ENCODE peak calls at places on chromosomes 16 and 17, in four cellular contexts. A is esophagus squamous epithelium; G is CD8-positive, alpha-beta T cell; T is stomach. W is an unnamed sample.

GRCh38 chr17:37818689-37819088 is 73.8 kb upstream of the HNF1B start:
- DNase-seq in A (no peak), G (no peak), T (peak), W (no peak)

GRCh38 chr17:50155115-50155819 is 4.8 kb upstream of the PPP1R9B start:
- DNase-seq in G (no peak), A (no peak), T (no peak), W (peak)

GRCh38 chr16:22077700-22078313 is 14.5 kb upstream of the VWA3A start:
- DNase-seq in G (peak), A (no peak), T (peak), W (peak)

GRCh38 chr16:3065069-3065741 is at the start of gene IL32:
- DNase-seq in A (no peak), T (peak), G (no peak), W (peak)

GRCh38 chr16:11007714-11008240 is 63.4 kb downstream of the CLEC16A start:
- DNase-seq in T (no peak), A (no peak), G (no peak), W (no peak)

GRCh38 chr17:27532269-27533067 is 76.2 kb downstream of the KSR1 start:
- DNase-seq in G (no peak), A (no peak), T (peak), W (no peak)

GRCh38 chr16:56199164-56199563 is 7.9 kb downstream of the GNAO1 start:
- DNase-seq in G (no peak), T (no peak), A (no peak), W (no peak)

GRCh38 chr17:42814633-42815399 is 9.3 kb downstream of the BECN1 start:
- DNase-seq in T (no peak), G (no peak), A (no peak), W (no peak)

GRCh38 chr17:77889866-77890760 is 68.4 kb upstream of the TNRC6C start:
- DNase-seq in G (no peak), T (no peak), A (no peak), W (peak)

GRCh38 chr17:35051183-35051578 is 12.3 kb downstream of the RFFL start:
- DNase-seq in A (no peak), T (no peak), G (no peak), W (no peak)

GRCh38 chr16:27374794-27375499 is 27.0 kb upstream of the IL21R start:
- DNase-seq in T (peak), G (no peak), A (no peak), W (peak)

GRCh38 chr17:50425682-50426471 is at the start of gene ACSF2:
- DNase-seq in A (peak), T (peak), G (peak), W (peak)

GRCh38 chr16:75317101-75317522 is 65.7 kb upstream of the BCAR1 start:
- DNase-seq in T (no peak), G (no peak), A (no peak), W (no peak)

GRCh38 chr17:35236821-35237220 is 6.1 kb upstream of the SLFN5 start:
- DNase-seq in T (no peak), G (no peak), A (no peak), W (no peak)

GRCh38 chr17:5630434-5630833 is 46.1 kb upstream of the NLRP1 start:
- DNase-seq in G (no peak), T (no peak), A (no peak), W (no peak)

GRCh38 chr16:70688266-70688742 is 2.5 kb upstream of the MTSS2 start:
- DNase-seq in G (no peak), T (peak), A (no peak), W (no peak)

GRCh38 chr16:46638947-46639925 is 18.1 kb upstream of the SHCBP1 start:
- DNase-seq in A (no peak), T (no peak), G (no peak), W (no peak)

GRCh38 chr16:57999971-58000705 is at the start of gene ZNF319:
- DNase-seq in A (no peak), T (no peak), G (no peak), W (no peak)

GRCh38 chr17:67139784-67140665 is 95.7 kb downstream of the CACNG1 start:
- DNase-seq in A (no peak), T (no peak), G (no peak), W (no peak)

GRCh38 chr16:21626659-21627277 is 25.6 kb downstream of the IGSF6 start:
- DNase-seq in T (no peak), A (no peak), G (no peak), W (no peak)

GRCh38 chr17:63538693-63539595 is 11.3 kb upstream of the DCAF7 start:
- DNase-seq in A (no peak), T (no peak), G (no peak), W (no peak)

GRCh38 chr17:63827801-63828221 is 348 bp upstream of the FTSJ3 start:
- DNase-seq in A (no peak), T (no peak), G (no peak), W (no peak)

GRCh38 chr16:505479-506245 is 21.9 kb upstream of the CAPN15 start:
- DNase-seq in G (no peak), T (no peak), A (no peak), W (no peak)

GRCh38 chr17:64103751-64104364 is 26.1 kb downstream of the ERN1 start:
- DNase-seq in G (no peak), T (no peak), A (no peak), W (no peak)

GRCh38 chr17:28612531-28612930 is 1.5 kb downstream of the RSKR start:
- DNase-seq in A (no peak), T (no peak), G (no peak), W (no peak)

GRCh38 chr17:2101448-2102257 is 46.8 kb downstream of the HIC1 start:
- DNase-seq in G (no peak), T (peak), A (no peak), W (peak)

GRCh38 chr17:42618442-42619150 is 9.1 kb downstream of the TUBG1 start:
- DNase-seq in G (no peak), A (no peak), T (peak), W (peak)

GRCh38 chr17:41186872-41187271 is 2.2 kb upstream of the KRTAP4-1 start:
- DNase-seq in G (no peak), A (no peak), T (no peak), W (no peak)

GRCh38 chr17:17164156-17164555 is 42.0 kb downstream of the PLD6 start:
- DNase-seq in A (no peak), G (no peak), T (no peak), W (no peak)

GRCh38 chr17:80805032-80805751 is 186.4 kb upstream of the CHMP6 start:
- DNase-seq in A (no peak), G (no peak), T (no peak), W (no peak)

GRCh38 chr16:30430428-30430970 is 669 bp upstream of the DCTPP1 start:
- DNase-seq in G (no peak), A (no peak), T (no peak), W (peak)
- TF ChIP-seq CTCF in G (peak), A (no peak), T (peak), W (peak)

GRCh38 chr16:84340305-84341040 is 27.9 kb upstream of the ATP2C2 start:
- DNase-seq in G (no peak), T (no peak), A (no peak), W (no peak)
- H3K27ac ChIP-seq in G (no peak), T (no peak), A (no peak), W (no peak)

GRCh38 chr17:76136276-76137025 is 4.6 kb downstream of the FOXJ1 start:
- DNase-seq in A (no peak), G (no peak), T (no peak), W (no peak)
- TF ChIP-seq CTCF in A (no peak), G (no peak), T (no peak), W (no peak)

DNA sequence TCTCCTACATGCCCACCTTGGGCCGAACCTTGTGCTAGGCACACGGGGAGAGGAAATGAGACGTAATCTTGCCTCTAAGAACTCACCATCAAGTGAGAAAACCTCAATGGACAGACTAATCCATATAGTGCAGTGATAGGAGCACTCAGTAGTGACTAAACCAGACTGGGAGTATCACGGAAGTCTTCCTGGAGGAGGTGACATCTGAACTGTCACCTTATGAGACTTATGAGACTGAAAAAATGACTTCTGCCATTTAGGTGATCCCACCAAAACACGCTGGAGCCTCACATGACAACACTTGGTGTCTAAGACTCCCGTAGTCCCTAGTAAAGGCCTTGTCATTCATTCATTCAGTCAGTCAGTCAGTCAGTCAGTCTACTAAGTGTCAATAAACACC is 27.3 kb upstream of the MRTFB start:
- DNase-seq in T (no peak), A (no peak), G (no peak), W (no peak)
- H3K27ac ChIP-seq in T (peak), A (peak), G (no peak), W (peak)

GRCh38 chr16:20344630-20345029 is 7.9 kb downstream of the UMOD start:
- DNase-seq in A (no peak), T (no peak), G (no peak), W (no peak)

GRCh38 chr16:20349615-20350014 is 2.9 kb downstream of the UMOD start:
- DNase-seq in T (no peak), A (no peak), G (no peak), W (no peak)

GRCh38 chr16:20352615-20353014 is at the start of gene UMOD:
- DNase-seq in A (no peak), T (no peak), G (no peak), W (no peak)

GRCh38 chr16:20347666-20348364 is 4.7 kb downstream of the UMOD start:
- DNase-seq in G (no peak), T (no peak), A (no peak), W (no peak)

DNA sequence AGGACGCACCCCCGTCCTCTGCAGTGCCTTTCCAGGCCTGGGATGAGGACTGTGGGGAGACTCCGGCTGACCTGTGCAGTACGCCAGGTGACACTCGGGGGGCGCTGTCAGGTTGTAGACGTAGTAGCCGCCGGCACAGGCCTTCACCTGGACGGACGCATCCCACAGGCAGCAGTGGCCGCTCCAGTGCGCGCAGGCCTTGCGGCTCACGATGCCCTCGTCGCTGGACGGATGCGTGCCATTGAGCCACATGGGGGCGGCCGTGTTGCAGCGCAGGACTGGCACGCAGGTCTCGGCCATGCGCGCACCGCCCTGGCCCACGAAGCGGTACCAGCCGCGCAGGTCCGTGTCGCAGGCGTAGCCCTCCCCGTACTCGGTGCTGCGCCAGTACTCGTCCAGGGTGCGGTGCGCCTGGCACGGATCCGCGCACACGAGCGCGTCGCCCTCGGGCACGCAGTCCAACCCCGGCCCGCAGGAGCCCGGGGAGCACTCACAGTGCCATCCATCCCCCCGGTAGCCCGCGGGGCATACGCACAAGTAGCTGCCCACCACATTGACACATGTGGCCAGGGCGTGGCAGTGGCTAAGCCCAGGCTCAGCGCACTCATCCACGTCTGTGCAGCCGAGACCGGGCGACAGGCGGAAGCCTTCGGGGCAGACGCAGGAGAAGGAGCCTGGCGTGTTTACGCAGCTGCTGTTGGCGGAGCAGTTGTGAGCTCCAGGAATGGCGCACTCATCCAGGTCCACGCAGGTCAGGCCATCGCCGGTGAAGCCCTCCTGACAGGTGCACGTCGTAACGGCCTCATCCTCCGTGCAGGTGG is 3.9 kb downstream of the UMOD start:
- DNase-seq in T (peak), A (no peak), G (no peak), W (no peak)
- TF ChIP-seq CTCF in T (peak), A (no peak), G (no peak), W (no peak)

GRCh38 chr17:39058524-39058923 is 91.3 kb upstream of the FBXO47 start:
- DNase-seq in T (no peak), A (no peak), G (no peak), W (no peak)

GRCh38 chr17:39063681-39064069 is 87.8 kb downstream of the PLXDC1 start:
- DNase-seq in A (no peak), G (no peak), T (no peak), W (no peak)

GRCh38 chr17:39064374-39064773 is 87.1 kb downstream of the PLXDC1 start:
- DNase-seq in T (no peak), A (no peak), G (no peak), W (no peak)

GRCh38 chr17:39064814-39065213 is 86.6 kb downstream of the PLXDC1 start:
- DNase-seq in T (no peak), A (no peak), G (no peak), W (no peak)

DNA sequence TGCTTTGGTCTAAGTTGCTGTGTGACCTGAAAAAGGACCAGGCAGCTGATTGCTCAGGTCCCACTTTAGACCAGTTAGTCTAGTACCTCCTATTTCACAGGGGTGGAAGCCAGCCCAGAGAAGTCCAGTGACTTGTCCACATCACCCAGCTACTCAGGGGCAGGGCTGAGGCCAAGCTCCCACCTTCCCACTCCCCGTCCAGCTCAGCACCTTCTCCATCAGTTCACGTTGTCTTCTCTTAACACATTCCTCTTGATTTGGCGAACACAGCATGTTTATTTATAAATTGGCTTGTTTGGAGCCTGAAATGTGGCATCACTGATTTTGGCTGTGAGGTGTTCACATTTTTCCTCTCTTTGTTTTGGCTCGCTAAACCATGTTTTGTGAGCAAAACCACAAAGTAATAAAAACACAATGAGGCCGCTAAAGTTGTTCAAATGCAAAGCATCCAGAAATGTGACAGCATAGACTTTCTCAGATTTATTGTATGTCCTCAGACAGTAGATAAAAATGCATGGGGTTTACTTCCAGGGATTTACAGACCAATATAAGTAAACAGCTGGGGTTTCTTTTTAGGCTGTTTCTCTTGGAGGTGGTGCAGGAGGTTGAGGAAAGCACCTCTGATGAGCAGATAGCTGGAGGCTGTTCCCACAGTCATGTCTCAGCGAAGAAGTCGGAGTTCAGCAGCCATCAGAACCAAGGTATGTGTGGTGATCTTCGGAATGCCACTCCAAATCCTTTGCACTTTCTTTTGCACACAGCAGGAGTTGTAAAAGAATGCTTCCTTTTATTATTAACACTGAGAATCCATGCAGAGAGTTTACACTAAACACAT is 88.4 kb downstream of the PLXDC1 start:
- DNase-seq in A (no peak), T (no peak), G (no peak), W (no peak)
- H3K27ac ChIP-seq in A (no peak), T (no peak), G (no peak), W (no peak)

DNA sequence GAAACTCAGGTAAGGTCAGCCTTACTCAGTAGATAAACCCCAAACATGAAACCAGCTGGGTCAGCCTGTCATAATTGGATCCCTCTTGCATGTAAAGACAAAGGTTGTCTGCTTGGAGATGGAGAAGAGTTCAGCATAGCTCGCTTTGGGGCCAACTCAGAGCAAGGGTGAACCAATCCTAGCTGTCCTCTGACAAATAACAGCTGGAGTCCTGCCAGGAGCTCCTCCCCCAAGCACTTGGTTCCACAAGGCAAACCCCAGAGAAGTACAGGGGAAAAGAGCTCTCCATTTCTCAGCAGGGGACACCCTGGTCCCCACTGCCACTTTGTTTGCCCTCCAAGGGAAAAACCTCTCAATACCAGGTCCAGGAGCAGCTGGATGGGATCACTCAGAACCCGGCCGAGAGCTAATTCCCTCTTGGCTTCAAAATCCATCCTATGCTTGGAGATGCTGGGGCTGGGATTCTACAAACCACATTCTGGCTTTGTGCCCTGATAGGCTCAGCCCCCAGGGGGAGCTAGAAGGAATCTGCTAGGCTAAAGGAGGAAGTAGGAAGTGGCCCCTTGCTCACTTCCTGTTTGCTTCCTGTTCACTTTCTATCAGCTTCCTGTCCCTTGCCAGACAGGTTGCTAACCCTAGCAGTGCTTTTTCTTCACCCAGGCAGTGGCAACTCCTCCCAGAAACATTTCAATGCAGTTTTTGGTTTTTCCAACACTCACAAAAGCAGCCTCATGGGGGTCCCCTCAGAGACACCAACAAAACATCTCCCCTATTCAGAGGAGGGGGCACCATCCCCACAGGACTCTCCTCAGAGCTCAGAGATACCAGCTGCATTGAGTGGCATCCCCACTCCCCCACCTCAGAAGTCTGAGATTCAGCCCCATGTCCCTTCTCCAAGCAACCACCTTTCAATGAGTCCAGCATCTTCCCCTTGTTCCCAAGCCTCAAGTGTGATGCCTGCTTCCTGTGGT is 30.7 kb downstream of the CDRT4 start:
- DNase-seq in A (no peak), T (peak), G (no peak), W (peak)
- TF ChIP-seq CTCF in A (no peak), T (no peak), G (no peak), W (peak)

W was measured in heart right ventricle.